ENCODE peak calls at places on chromosomes 4 and X, in four cellular contexts. W, X, A and M are unnamed samples.

GRCh38 chrX:883588-883987 is 253.0 kb downstream of the SHOX start:
- DNase-seq in W (no peak), X (no peak), A (no peak), M (no peak)

GRCh38 chrX:36626898-36627297 is 381.3 kb upstream of the FAM47C start:
- DNase-seq in W (no peak), X (no peak), A (no peak), M (no peak)

GRCh38 chrX:97597954-97598353 is 714.2 kb downstream of the RPA4 start:
- DNase-seq in W (no peak), X (no peak), A (no peak), M (no peak)

GRCh38 chr4:125735107-125735506 is 420.4 kb downstream of the FAT4 start:
- DNase-seq in W (no peak), X (no peak), A (no peak), M (no peak)

GRCh38 chr4:39621582-39621981 is 17.1 kb downstream of the SMIM14 start:
- DNase-seq in W (peak), X (no peak), A (no peak), M (no peak)

GRCh38 chr4:139642364-139642763 is 23.3 kb upstream of the MGST2 start:
- DNase-seq in W (no peak), X (no peak), A (no peak), M (no peak)

GRCh38 chr4:18180122-18180521 is 158.6 kb upstream of the LCORL start:
- DNase-seq in W (no peak), X (no peak), A (no peak), M (no peak)

GRCh38 chr4:145887241-145887964 is 51.2 kb downstream of the ZNF827 start:
- DNase-seq in W (no peak), X (no peak), A (no peak), M (no peak)

GRCh38 chr4:14259926-14260325 is 632.4 kb upstream of the BOD1L1 start:
- DNase-seq in W (no peak), X (no peak), A (no peak), M (no peak)

GRCh38 chr4:24807611-24808010 is 12.2 kb downstream of the SOD3 start:
- DNase-seq in W (no peak), X (no peak), A (peak), M (no peak)

GRCh38 chr4:139560396-139561084 is 4.5 kb upstream of the SETD7 start:
- DNase-seq in W (no peak), X (no peak), A (no peak), M (peak)

GRCh38 chrX:105837227-105837626 is 14.9 kb downstream of the NRK start:
- DNase-seq in W (no peak), X (no peak), A (no peak), M (no peak)

GRCh38 chrX:80667967-80668366 is 141.7 kb downstream of the BRWD3 start:
- DNase-seq in W (no peak), X (no peak), A (no peak), M (no peak)

GRCh38 chrX:29661290-29661689 is 554.1 kb upstream of the MAGEB2 start:
- DNase-seq in W (no peak), X (no peak), A (no peak), M (no peak)

GRCh38 chr4:4663028-4663427 is 121.2 kb upstream of the STX18 start:
- DNase-seq in W (no peak), X (no peak), A (no peak), M (no peak)

GRCh38 chr4:17142232-17142711 is 243.8 kb upstream of the LDB2 start:
- DNase-seq in W (no peak), X (no peak), A (no peak), M (no peak)

GRCh38 chr4:88275516-88275915 is 8.8 kb downstream of the PPM1K start:
- DNase-seq in W (no peak), X (no peak), A (no peak), M (no peak)

GRCh38 chr4:124262211-124263179 is 450.0 kb downstream of the ANKRD50 start:
- DNase-seq in W (peak), X (peak), A (peak), M (peak)

GRCh38 chr4:139857021-139857420 is 191.4 kb downstream of the MGST2 start:
- DNase-seq in W (no peak), X (no peak), A (no peak), M (no peak)

GRCh38 chrX:14501312-14501711 is 28.0 kb upstream of the GLRA2 start:
- DNase-seq in W (no peak), X (no peak), A (no peak), M (no peak)

GRCh38 chr4:15756361-15756861 is 21.7 kb upstream of the CD38 start:
- DNase-seq in W (peak), X (peak), A (no peak), M (no peak)

GRCh38 chrX:153922932-153923857 is 2.9 kb downstream of the ARHGAP4 start:
- DNase-seq in W (no peak), X (no peak), A (no peak), M (no peak)

GRCh38 chrX:552496-552895 is 78.1 kb upstream of the SHOX start:
- DNase-seq in W (no peak), X (no peak), A (peak), M (no peak)

DNA sequence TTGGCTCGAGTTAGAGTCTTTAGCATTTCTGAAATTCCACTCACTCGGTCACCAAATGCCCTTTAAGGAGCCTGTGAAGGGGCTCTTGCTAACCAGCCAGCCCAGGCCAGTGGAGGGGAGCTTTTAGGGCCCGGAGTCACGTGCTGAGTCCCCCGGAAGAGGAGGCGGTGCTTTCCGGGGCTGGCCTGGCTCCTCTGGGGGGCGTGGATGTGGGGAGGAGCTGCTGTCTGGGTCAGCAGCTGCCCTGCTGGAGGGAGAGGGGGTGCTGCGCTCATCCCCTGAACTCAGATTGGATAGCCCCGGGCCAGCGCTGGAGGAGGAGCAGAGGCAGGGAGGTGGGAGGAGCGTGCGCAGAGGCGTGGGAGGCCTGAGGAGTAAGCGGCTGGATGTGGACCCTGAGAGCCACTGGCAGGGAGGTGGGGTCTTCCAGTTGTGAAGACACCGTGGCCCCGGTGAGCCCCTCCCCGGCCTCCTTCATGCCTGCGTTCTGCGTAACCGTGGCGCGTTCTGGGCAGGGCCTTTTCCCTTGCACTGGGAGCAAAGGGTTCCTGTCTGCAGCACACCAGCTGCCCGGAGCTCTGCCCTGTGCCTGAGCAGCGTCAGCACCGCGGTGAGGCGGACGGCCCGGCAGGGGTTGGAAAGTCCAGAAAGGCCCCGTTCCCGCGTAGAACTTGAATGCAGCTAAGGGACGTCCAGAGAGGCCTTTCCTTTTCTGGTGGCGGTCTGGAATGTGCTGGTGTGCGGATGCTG is 19.7 kb downstream of the MAEA start:
- DNase-seq in W (no peak), X (peak), A (peak), M (peak)
- TF ChIP-seq ATF3 in W (no peak), X (peak), A (peak), M (no peak)

GRCh38 chrX:71315917-71316316 is 14.4 kb downstream of the ITGB1BP2 start:
- DNase-seq in W (no peak), X (no peak), A (no peak), M (no peak)

DNA sequence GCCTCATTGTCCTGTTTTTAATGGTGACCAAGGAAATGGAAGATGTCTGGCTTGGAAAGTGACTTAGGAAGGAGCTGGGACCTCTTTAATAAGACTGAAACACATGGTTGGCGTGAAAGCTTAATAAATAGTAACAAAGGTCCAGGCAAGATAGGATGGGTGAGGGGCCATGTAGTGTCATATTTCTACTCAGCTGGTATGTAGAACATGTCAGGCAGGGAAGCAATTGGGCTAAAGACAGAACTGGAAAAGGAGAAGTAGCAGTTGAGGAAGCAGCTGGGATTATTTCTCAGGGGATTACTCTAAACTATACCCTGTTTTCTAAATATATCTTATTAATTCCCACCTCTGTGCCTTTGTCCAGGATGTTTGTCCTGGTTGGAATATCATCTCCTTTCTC is 18.6 kb downstream of the ITGB1BP2 start:
- DNase-seq in W (no peak), X (no peak), A (no peak), M (no peak)
- TF ChIP-seq ATF3 in W (no peak), X (no peak), A (no peak), M (no peak)

DNA sequence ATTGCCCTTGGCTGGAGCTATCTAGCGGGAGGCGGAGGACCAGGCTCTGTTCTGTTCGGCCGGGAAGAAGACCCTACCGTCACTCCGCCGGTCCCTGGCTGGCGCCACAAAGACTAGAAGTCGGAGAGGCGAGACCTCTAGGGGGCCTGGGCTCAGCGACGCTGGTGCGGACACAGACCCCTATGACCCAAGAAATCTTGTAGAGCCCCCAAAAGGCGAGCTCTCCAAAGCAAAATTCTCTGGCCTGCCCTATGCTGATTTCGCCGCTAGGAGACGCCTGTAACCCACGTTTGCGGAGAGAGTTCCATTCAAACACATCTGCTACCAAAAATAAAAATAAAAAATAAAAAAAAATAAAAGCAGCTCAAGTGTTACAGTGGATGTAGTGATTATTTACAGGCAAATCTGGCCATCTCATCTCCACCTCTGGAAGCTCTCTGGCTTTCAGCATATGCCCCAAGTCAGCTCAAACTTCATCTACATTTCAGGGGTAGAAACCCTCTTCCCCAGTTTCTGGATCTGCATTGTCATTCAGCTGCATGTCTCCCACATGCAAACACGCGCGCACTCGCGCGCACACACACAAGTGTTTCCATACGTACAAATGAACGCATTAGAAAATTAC is 2.4 kb upstream of the PCDH10 start:
- DNase-seq in W (no peak), X (no peak), A (peak), M (peak)
- TF ChIP-seq ATF3 in W (no peak), X (no peak), A (no peak), M (no peak)

GRCh38 chr4:152591876-152592275 is 56.0 kb upstream of the FBXW7 start:
- DNase-seq in W (no peak), X (no peak), A (no peak), M (no peak)

GRCh38 chr4:152594981-152595916 is 59.4 kb upstream of the FBXW7 start:
- DNase-seq in W (no peak), X (peak), A (peak), M (no peak)

GRCh38 chr4:152590179-152591031 is 54.5 kb upstream of the FBXW7 start:
- DNase-seq in W (no peak), X (no peak), A (no peak), M (no peak)

GRCh38 chr4:152588869-152589268 is 53.0 kb upstream of the FBXW7 start:
- DNase-seq in W (no peak), X (no peak), A (no peak), M (no peak)

DNA sequence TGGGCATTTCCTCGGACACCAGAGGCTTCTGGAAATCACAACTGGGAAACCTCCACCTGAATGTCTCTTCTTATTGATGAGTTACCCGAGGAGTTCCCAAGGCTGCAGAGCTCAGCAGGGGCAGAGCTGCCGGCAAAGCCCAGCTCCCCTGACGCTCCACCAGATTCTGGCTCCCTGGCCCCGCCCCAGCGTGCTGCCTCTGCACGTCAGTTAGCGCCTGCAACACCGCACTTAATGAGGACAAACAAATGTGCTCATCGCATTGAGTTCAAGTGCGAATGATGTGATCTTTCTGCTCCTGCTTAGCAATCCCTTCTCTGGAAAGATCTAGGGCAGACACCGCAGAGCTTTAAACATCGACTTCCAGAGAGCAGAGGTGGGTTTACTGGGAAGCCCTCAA is 55.5 kb upstream of the FBXW7 start:
- DNase-seq in W (no peak), X (no peak), A (peak), M (peak)
- TF ChIP-seq ATF3 in W (no peak), X (no peak), A (no peak), M (no peak)

GRCh38 chr4:10015140-10015753 is 6.0 kb downstream of the SLC2A9 start:
- DNase-seq in W (peak), X (no peak), A (peak), M (peak)

GRCh38 chr4:10008208-10009005 is 12.9 kb downstream of the SLC2A9 start:
- DNase-seq in W (no peak), X (no peak), A (no peak), M (no peak)

GRCh38 chr4:10011277-10011676 is 10.0 kb downstream of the SLC2A9 start:
- DNase-seq in W (no peak), X (no peak), A (no peak), M (no peak)

GRCh38 chr4:10013722-10014121 is 7.6 kb downstream of the SLC2A9 start:
- DNase-seq in W (peak), X (no peak), A (peak), M (peak)

GRCh38 chr4:10011885-10012284 is 9.4 kb downstream of the SLC2A9 start:
- DNase-seq in W (no peak), X (no peak), A (no peak), M (no peak)
- TF ChIP-seq ATF3 in W (no peak), X (no peak), A (no peak), M (no peak)

GRCh38 chr4:2007804-2008670 is 737 bp downstream of the NELFA start:
- DNase-seq in W (no peak), X (no peak), A (no peak), M (no peak)
- TF ChIP-seq ATF3 in W (no peak), X (no peak), A (no peak), M (no peak)